ENCODE peak calls at places on chromosomes 4 and X, in five cellular contexts. O, H, X, U and Y are unnamed samples.
A peak's percentile ranks its signal among the peaks of the same experiment; 100 is the strongest.

GRCh38 chr4:27463816-27464215 is 603.2 kb downstream of the STIM2 start:
- DNase-seq in H (peak; percentile 32), U (no peak), X (no peak), O (no peak), Y (no peak)

GRCh38 chr4:162461952-162462351 is 298.2 kb upstream of the FSTL5 start:
- DNase-seq in O (no peak), X (no peak), H (no peak), U (no peak), Y (no peak)

GRCh38 chr4:80989921-80990544 is 40.5 kb upstream of the BMP3 start:
- DNase-seq in O (peak; percentile 26), X (no peak), H (peak; percentile 39), U (no peak), Y (no peak)

GRCh38 chrX:40086569-40087335 is 11.0 kb downstream of the BCOR start:
- DNase-seq in H (no peak), X (no peak), U (no peak), O (no peak), Y (no peak)

GRCh38 chr4:141807501-141807900 is 171.1 kb downstream of the IL15 start:
- DNase-seq in H (peak; percentile 19), X (no peak), U (no peak), O (no peak), Y (no peak)

GRCh38 chr4:148235809-148236208 is 206.4 kb downstream of the NR3C2 start:
- DNase-seq in X (no peak), U (no peak), O (no peak), H (no peak), Y (no peak)

GRCh38 chr4:8916251-8916913 is 44.7 kb upstream of the HMX1 start:
- DNase-seq in O (no peak), X (no peak), U (no peak), H (no peak), Y (no peak)

GRCh38 chr4:4995103-4995761 is 24.0 kb downstream of the CYTL1 start:
- DNase-seq in U (peak; percentile 67), O (no peak), H (peak; percentile 42), X (peak; percentile 63), Y (peak; percentile 13)

GRCh38 chr4:95651891-95652290 is 103.1 kb upstream of the UNC5C start:
- DNase-seq in O (no peak), X (no peak), H (no peak), U (no peak), Y (no peak)

GRCh38 chr4:86942185-86942666 is 7.4 kb downstream of the AFF1 start:
- DNase-seq in U (no peak), X (no peak), O (no peak), H (no peak), Y (no peak)

GRCh38 chr4:95548738-95549245 is at the start of gene UNC5C:
- DNase-seq in X (peak; percentile 46), U (peak; percentile 80), H (peak; percentile 83), O (no peak), Y (no peak)

GRCh38 chr4:156781852-156782251 is 189.7 kb downstream of the PDGFC start:
- DNase-seq in U (no peak), X (no peak), H (peak; percentile 66), O (no peak), Y (no peak)

GRCh38 chr4:162201673-162202072 is 37.9 kb upstream of the FSTL5 start:
- DNase-seq in H (no peak), O (no peak), X (no peak), U (no peak), Y (no peak)

GRCh38 chrX:74343970-74344622 is 40.1 kb downstream of the ZCCHC13 start:
- DNase-seq in H (peak; percentile 92), X (peak; percentile 71), O (peak; percentile 39), U (no peak), Y (peak; percentile 1)

GRCh38 chrX:101617211-101618191 is at the start of gene ARMCX6:
- DNase-seq in H (peak; percentile 46), O (no peak), U (peak; percentile 78), X (peak; percentile 70), Y (peak; percentile 79)

GRCh38 chrX:137051978-137052640 is 18.3 kb upstream of the GPR101 start:
- DNase-seq in X (peak; percentile 52), U (peak; percentile 52), O (peak; percentile 1), H (peak; percentile 14), Y (peak; percentile 86)

GRCh38 chr4:111959202-111959601 is 186.1 kb upstream of the FAM241A start:
- DNase-seq in H (peak; percentile 60), X (no peak), U (no peak), O (no peak), Y (no peak)

GRCh38 chr4:173264960-173265281 is 69.2 kb downstream of the HMGB2 start:
- DNase-seq in X (no peak), O (no peak), H (no peak), U (no peak), Y (no peak)

GRCh38 chr4:113636877-113637276 is 124.7 kb downstream of the CAMK2D start:
- DNase-seq in H (peak; percentile 53), X (no peak), U (no peak), O (no peak), Y (no peak)
- H3K4me1 ChIP-seq in H (peaks cover 9% of the 10 kb centered on the region), X (peaks cover 8% of the 10 kb centered on the region), U (peaks cover 98% of the 10 kb centered on the region), O (peaks cover 55% of the 10 kb centered on the region), Y (peaks cover 39% of the 10 kb centered on the region)

GRCh38 chr4:118767109-118767508 is 68.8 kb downstream of the SEC24D start:
- DNase-seq in O (no peak), U (no peak), X (no peak), H (no peak), Y (no peak)
- H3K36me3 ChIP-seq in O (peaks cover 29% of the 10 kb centered on the region), U (peaks cover 37% of the 10 kb centered on the region), X (peaks cover 13% of the 10 kb centered on the region), H (peaks cover 22% of the 10 kb centered on the region), Y (peaks cover 19% of the 10 kb centered on the region)

DNA sequence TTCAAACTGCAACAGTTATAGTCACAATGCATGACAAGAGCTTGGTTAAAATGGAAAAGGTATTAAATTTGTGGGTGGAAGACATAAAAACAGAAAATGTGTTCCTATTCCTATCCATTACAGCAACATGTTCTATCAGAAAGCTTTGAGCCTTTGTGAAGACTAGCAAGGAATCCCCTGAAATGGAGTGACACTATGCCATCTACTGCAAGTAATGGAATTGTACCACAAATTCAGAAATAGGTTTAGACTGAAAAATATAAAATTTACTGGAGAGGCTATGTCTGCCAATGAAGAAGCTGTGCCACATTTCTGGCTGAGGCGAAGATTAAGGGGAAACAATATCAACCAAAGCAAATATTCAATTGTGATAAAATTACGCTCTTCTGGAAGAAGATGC is 247.9 kb downstream of the ADAM29 start:
- DNase-seq in X (no peak), O (no peak), H (no peak), U (no peak), Y (no peak)
- H3K9me3 ChIP-seq in X (no peaks in the 10 kb centered on the region), O (no peaks in the 10 kb centered on the region), H (no peaks in the 10 kb centered on the region), U (peaks cover 3% of the 10 kb centered on the region), Y (no peaks in the 10 kb centered on the region)

DNA sequence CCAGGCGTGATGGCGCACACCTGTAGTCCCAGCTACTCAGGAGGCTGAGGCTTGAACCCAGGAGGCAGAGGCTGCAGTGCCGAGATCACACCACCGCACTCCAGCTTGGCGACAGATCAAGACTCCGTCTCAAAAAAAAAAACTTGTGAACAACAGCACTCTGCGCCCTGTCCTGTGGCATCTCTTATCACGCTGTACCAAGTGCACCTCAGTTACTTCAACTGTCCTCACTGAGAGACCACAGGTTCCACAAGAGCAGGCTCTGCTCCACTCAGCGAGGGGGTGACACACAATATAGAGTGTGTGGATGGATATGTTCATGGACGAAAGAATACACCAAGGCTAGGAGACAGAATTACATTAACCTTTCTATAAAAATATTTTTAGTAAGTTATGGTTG is 49.3 kb downstream of the ADGRA3 start:
- DNase-seq in H (no peak), O (no peak), X (no peak), U (no peak), Y (no peak)
- H3K4me1 ChIP-seq in H (peaks cover 4% of the 10 kb centered on the region), O (no peaks in the 10 kb centered on the region), X (no peaks in the 10 kb centered on the region), U (peaks cover 30% of the 10 kb centered on the region), Y (no peaks in the 10 kb centered on the region)

DNA sequence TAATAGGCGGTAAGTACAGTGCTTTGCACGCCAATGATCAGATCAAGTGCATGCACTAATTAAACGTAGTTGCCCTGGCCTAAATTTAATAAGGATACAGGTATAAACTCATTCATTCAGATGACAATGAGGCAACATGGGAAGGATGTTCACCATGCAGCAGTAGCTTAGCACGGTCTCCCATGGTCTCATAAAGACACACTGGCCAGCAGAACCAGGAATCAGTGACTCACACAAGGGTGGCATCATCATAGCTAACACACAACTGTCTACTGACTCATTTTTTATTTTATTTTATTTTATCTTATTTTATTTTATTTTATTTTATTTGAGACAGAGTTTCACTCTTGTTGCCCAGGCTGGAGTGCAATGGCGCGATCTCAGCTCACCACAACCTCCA is 42.7 kb downstream of the TMEM156 start:
- DNase-seq in O (no peak), U (no peak), H (peak; percentile 23), X (no peak), Y (no peak)
- H3K36me3 ChIP-seq in O (peaks cover 12% of the 10 kb centered on the region), U (no peaks in the 10 kb centered on the region), H (no peaks in the 10 kb centered on the region), X (no peaks in the 10 kb centered on the region), Y (peaks cover 7% of the 10 kb centered on the region)

GRCh38 chr4:88610771-88611170 is 18.5 kb downstream of the HERC3 start:
- DNase-seq in O (no peak), X (no peak), H (no peak), U (peak; percentile 63), Y (no peak)

GRCh38 chr4:88616275-88616996 is 24.2 kb downstream of the HERC3 start:
- DNase-seq in O (no peak), H (peak; percentile 83), X (no peak), U (no peak), Y (no peak)

GRCh38 chr4:88609387-88609786 is 17.1 kb downstream of the HERC3 start:
- DNase-seq in O (no peak), U (no peak), H (no peak), X (no peak), Y (no peak)

GRCh38 chr4:88613417-88613875 is 21.2 kb downstream of the HERC3 start:
- DNase-seq in H (no peak), O (no peak), X (no peak), U (no peak), Y (peak; percentile 58)

DNA sequence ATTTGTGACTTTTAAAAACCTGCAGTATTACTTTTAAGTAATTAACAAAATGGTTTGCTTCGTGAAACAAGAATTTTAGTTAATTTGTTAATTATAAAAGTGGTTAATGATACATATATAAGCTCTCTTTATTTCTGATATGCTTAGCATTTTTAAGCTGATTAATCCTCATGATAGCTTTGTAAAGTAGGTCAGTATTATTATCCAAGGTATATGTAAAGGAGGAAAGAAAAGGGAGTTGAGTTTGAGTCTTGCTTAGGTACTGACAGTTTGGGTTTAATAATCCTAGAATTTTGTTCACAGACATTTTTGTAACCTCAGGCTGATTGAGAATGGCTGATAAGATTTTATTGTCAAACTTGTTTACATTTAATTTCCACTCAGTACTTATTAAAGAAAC is 21.8 kb downstream of the HERC3 start:
- DNase-seq in O (no peak), X (no peak), H (no peak), U (no peak), Y (no peak)
- H3K9me3 ChIP-seq in O (no peaks in the 10 kb centered on the region), X (no peaks in the 10 kb centered on the region), H (no peaks in the 10 kb centered on the region), U (no peaks in the 10 kb centered on the region), Y (no peaks in the 10 kb centered on the region)

GRCh38 chr4:170741856-170742255 is 652.1 kb upstream of the AADAT start:
- DNase-seq in O (no peak), U (no peak), H (peak; percentile 34), X (no peak), Y (no peak)

DNA sequence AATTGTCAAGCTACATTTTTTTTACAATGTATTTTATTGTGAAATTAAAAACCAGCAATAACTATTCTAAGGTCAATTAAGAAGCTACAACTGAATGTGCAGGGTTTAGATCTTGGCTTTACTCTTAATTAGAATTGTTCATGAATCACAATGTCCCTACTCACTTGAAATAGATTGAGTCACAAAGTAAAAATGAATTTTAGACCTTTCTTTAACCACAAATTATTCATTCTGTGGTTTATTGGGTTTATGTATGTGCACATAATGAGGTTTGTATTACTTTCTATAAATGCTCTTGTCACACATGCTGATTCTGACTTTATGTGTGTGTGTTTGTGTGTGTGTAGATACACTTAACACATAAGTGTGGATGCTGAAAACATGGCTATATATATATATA is 647.0 kb upstream of the AADAT start:
- DNase-seq in O (no peak), U (no peak), H (peak; percentile 65), X (no peak), Y (no peak)
- H3K4me1 ChIP-seq in O (no peaks in the 10 kb centered on the region), U (no peaks in the 10 kb centered on the region), H (peaks cover 9% of the 10 kb centered on the region), X (no peaks in the 10 kb centered on the region), Y (no peaks in the 10 kb centered on the region)